ENCODE peak calls at places on chromosomes 2 and 18, in eight cellular contexts. Z, F, V, N, W, R, A and B are unnamed samples.

GRCh38 chr18:634551-635045 is 22.9 kb upstream of the TYMS start:
- DNase-seq in Z (no peak), F (no peak), V (no peak), N (no peak), W (peak; percentile 5), R (no peak), A (no peak), B (no peak)

GRCh38 chr2:88269832-88270231 is 99.7 kb downstream of the THNSL2 start:
- DNase-seq in Z (no peak), F (no peak), V (no peak), N (no peak), W (no peak), R (no peak), A (no peak), B (no peak)

GRCh38 chr2:148812306-148812705 is 62.7 kb upstream of the KIF5C start:
- DNase-seq in Z (no peak), F (peak; percentile 95), V (no peak), N (peak; percentile 84), W (no peak), R (peak; percentile 41), A (no peak), B (no peak)

GRCh38 chr18:54957987-54958386 is 1.3 kb downstream of the CCDC68 start:
- DNase-seq in Z (no peak), F (no peak), V (no peak), N (no peak), W (no peak), R (peak; percentile 27), A (no peak), B (peak; percentile 16)

GRCh38 chr18:35661483-35662146 is 80.1 kb downstream of the GALNT1 start:
- DNase-seq in Z (no peak), F (no peak), V (no peak), N (no peak), W (no peak), R (no peak), A (peak; percentile 12), B (peak; percentile 8)

GRCh38 chr2:74576151-74576755 is 21.7 kb downstream of the DOK1 start:
- DNase-seq in Z (no peak), F (no peak), V (no peak), N (no peak), W (no peak), R (no peak), A (no peak), B (no peak)

GRCh38 chr2:84830095-84830494 is 50.8 kb downstream of the TRABD2A start:
- DNase-seq in Z (peak; percentile 28), F (peak; percentile 67), V (no peak), N (no peak), W (no peak), R (peak; percentile 25), A (peak; percentile 77), B (no peak)

GRCh38 chr2:104812281-104812680 is 41.6 kb upstream of the POU3F3 start:
- DNase-seq in Z (no peak), F (no peak), V (no peak), N (no peak), W (no peak), R (no peak), A (no peak), B (no peak)

GRCh38 chr2:8214221-8214620 is 467.6 kb upstream of the ID2 start:
- DNase-seq in Z (no peak), F (no peak), V (no peak), N (no peak), W (no peak), R (no peak), A (no peak), B (no peak)

DNA sequence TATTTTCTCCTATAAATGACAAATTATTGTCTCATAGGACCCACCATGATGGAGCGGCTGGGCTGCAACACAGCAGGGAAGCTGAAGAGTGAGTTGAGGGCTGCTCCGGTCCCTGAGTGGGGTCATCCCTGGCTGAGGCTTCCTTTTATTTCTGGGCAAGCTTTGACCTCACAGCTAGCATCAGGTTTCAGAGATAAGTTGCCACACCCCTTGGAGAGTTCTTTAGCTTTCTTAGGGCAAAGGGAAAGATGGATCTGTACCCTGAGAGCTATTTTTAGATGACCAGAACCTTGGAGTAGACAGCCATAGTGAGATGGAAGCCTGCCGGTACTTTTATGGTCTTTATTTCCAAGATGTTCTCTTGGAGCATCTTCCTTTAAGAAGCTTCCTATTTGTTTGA is 11.5 kb downstream of the MYL1 start:
- DNase-seq in Z (no peak), F (no peak), V (no peak), N (no peak), W (no peak), R (no peak), A (no peak), B (no peak)
- TF ChIP-seq POLR2A in Z (no peak), F (no peak), V (no peak), N (no peak), W (no peak), R (no peak), A (no peak), B (no peak)

DNA sequence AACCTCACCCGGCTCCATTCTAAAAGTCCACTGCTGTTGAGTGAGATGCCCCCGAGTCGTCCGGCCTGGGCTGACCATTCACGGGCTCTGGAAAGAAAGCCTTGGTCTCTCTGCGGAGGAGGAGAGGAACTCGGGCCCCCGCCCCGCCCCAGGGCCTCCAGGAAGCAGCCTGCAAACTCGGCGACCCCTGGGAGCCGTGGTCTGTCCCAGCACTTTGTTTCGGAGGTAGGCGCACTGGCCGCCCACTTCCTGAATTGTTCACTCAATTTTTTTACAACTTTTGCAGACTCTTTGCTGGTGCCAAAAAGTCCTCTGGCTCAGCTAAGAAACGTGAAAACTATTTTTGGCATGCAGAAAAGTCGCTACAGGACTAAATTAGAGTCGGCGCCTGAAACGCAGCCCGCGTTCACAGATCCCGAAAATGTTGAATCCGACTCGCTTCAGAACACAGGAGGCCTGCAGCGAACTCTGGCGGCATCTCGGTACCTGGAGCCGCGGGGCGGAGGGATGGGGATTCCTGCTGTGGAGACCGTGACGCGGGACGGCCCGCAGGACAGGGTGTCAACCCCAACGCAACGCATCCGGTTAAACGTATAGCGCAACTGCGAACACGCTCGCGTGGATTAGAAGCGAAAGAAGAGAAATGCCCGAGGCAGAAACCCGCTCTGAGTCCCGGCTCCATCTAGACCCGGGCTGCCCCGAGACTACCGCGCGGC is 1.5 kb downstream of the PXDN start:
- DNase-seq in Z (peak; percentile 36), F (no peak), V (no peak), N (peak; percentile 88), W (no peak), R (peak; percentile 70), A (peak; percentile 80), B (no peak)
- TF ChIP-seq POLR2A in Z (no peak), F (no peak), V (peak; percentile 18), N (no peak), W (no peak), R (no peak), A (no peak), B (no peak)

DNA sequence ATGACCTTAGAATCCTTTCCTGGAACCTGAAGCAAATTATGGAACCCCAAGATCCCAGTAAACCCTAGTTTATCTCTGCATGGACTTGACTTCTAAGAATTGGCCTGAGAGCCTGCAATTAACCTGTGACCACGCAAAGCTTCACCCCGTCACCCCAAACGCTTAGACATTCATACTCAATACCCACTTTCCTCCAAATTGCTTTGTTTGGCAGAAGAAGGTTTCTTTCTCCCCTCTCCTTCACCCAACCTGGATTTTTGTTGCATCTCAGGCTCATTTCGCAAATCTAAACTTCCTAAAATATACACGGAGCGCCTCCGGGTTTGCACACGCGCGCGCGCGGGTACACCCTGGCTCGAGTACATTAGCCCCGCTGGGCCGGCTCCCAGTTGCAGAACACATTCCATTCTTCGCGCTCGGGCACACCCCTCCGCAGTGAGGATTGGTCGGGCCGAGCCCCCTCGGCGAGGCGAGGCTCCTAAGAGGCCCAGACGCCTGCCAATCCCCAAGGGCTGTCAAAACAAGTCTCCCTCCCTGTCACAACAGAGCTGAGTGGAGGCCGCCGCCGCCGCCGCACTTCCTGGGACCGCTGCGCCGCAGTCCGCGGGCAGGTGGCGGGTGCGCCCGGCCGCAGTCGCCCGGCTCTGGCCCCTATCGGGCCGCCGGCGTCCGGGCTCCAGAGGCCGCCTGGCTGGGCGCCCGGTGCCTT is at the start of gene PLCL1:
- DNase-seq in Z (peak; percentile 92), F (peak; percentile 94), V (peak; percentile 83), N (peak; percentile 88), W (peak; percentile 63), R (peak; percentile 90), A (peak; percentile 95), B (peak; percentile 91)
- TF ChIP-seq POLR2A in Z (no peak), F (peak; percentile 77), V (no peak), N (peak; percentile 90), W (no peak), R (no peak), A (no peak), B (no peak)

GRCh38 chr2:99403524-99403923 is 66.3 kb downstream of the EIF5B start:
- DNase-seq in Z (no peak), F (no peak), V (no peak), N (no peak), W (peak; percentile 15), R (no peak), A (no peak), B (no peak)
- TF ChIP-seq POLR2A in Z (no peak), F (no peak), V (no peak), N (no peak), W (no peak), R (no peak), A (no peak), B (no peak)

GRCh38 chr2:27071277-27071989 is at the start of gene OST4:
- DNase-seq in Z (peak; percentile 96), F (peak; percentile 93), V (peak; percentile 96), N (peak; percentile 95), W (peak; percentile 58), R (peak; percentile 96), A (peak; percentile 94), B (peak; percentile 97)
- TF ChIP-seq POLR2A in Z (no peak), F (peak; percentile 90), V (peak; percentile 75), N (peak; percentile 71), W (no peak), R (peak; percentile 86), A (peak; percentile 75), B (peak; percentile 95)

GRCh38 chr18:11857177-11857887 is 6.1 kb downstream of the CHMP1B start:
- DNase-seq in Z (peak; percentile 56), F (peak; percentile 72), V (peak; percentile 82), N (peak; percentile 48), W (no peak), R (peak; percentile 83), A (peak; percentile 23), B (peak; percentile 47)
- TF ChIP-seq POLR2A in Z (no peak), F (peak; percentile 43), V (peak; percentile 7), N (no peak), W (no peak), R (peak; percentile 29), A (no peak), B (no peak)

GRCh38 chr18:44803019-44803650 is 122.4 kb downstream of the SETBP1 start:
- DNase-seq in Z (peak; percentile 78), F (no peak), V (no peak), N (peak; percentile 62), W (no peak), R (peak; percentile 86), A (no peak), B (no peak)
- TF ChIP-seq POLR2A in Z (no peak), F (no peak), V (no peak), N (peak; percentile 49), W (no peak), R (peak; percentile 74), A (no peak), B (no peak)

GRCh38 chr2:177263451-177264208 is 897 bp downstream of the NFE2L2 start:
- DNase-seq in Z (peak; percentile 99), F (peak; percentile 98), V (peak; percentile 62), N (peak; percentile 99), W (peak; percentile 44), R (peak; percentile 99), A (peak; percentile 99), B (peak; percentile 96)
- TF ChIP-seq POLR2A in Z (no peak), F (peak; percentile 83), V (no peak), N (peak; percentile 69), W (peak; percentile 34), R (peak; percentile 85), A (peak; percentile 62), B (peak; percentile 71)